ENCODE peak calls at places on chromosome 1, in five cellular contexts. V, P, C, L and X are unnamed samples.
A peak's percentile ranks its signal among the peaks of the same experiment; 100 is the strongest.

GRCh38 chr1:236151739-236152424 is 9.5 kb downstream of the GPR137B start:
- DNase-seq in V (no peak), P (no peak), C (no peak), L (no peak), X (peak; percentile 4)

GRCh38 chr1:172637522-172637921 is 21.4 kb upstream of the FASLG start:
- DNase-seq in V (no peak), P (peak; percentile 75), C (no peak), L (no peak), X (no peak)

GRCh38 chr1:101022294-101022693 is 3.3 kb downstream of the DPH5 start:
- DNase-seq in V (no peak), P (no peak), C (peak; percentile 36), L (no peak), X (no peak)

GRCh38 chr1:182084487-182085316 is 23.2 kb upstream of the ZNF648 start:
- DNase-seq in V (peak; percentile 66), P (peak; percentile 76), C (peak; percentile 19), L (peak; percentile 92), X (peak; percentile 90)

GRCh38 chr1:31931241-31932225 is 6.6 kb downstream of the PTP4A2 start:
- DNase-seq in V (no peak), P (peak; percentile 45), C (peak; percentile 7), L (no peak), X (no peak)

GRCh38 chr1:208036177-208036808 is 125.4 kb upstream of the CD34 start:
- DNase-seq in V (no peak), P (peak; percentile 39), C (no peak), L (no peak), X (no peak)

GRCh38 chr1:9294440-9294773 is 1.7 kb downstream of the SPSB1 start:
- DNase-seq in V (no peak), P (peak; percentile 73), C (no peak), L (peak; percentile 33), X (no peak)

GRCh38 chr1:241640867-241641542 is 836 bp upstream of the CHML start:
- DNase-seq in V (no peak), P (no peak), C (no peak), L (no peak), X (no peak)

GRCh38 chr1:117339866-117340357 is 27.3 kb upstream of the MAN1A2 start:
- DNase-seq in V (no peak), P (peak; percentile 17), C (no peak), L (no peak), X (no peak)

GRCh38 chr1:81802601-81803422 is 2.1 kb downstream of the ADGRL2 start:
- DNase-seq in V (peak; percentile 23), P (peak; percentile 62), C (peak; percentile 22), L (no peak), X (peak; percentile 79)

GRCh38 chr1:240004086-240004749 is 87.5 kb upstream of the FMN2 start:
- DNase-seq in V (no peak), P (peak; percentile 25), C (no peak), L (no peak), X (no peak)

GRCh38 chr1:218463194-218464156 is 118.3 kb downstream of the TGFB2 start:
- DNase-seq in V (no peak), P (peak; percentile 55), C (no peak), L (no peak), X (peak; percentile 87)

GRCh38 chr1:209435654-209436566 is 147.6 kb upstream of the CAMK1G start:
- DNase-seq in V (peak; percentile 69), P (peak; percentile 72), C (peak; percentile 34), L (no peak), X (peak; percentile 69)

GRCh38 chr1:226078336-226078735 is 15.8 kb downstream of the H3-3A start:
- DNase-seq in V (no peak), P (no peak), C (no peak), L (no peak), X (no peak)

GRCh38 chr1:38097256-38097655 is 50.7 kb upstream of the POU3F1 start:
- DNase-seq in V (peak; percentile 73), P (no peak), C (no peak), L (no peak), X (no peak)

GRCh38 chr1:89850844-89851410 is 30.1 kb downstream of the LRRC8D start:
- DNase-seq in V (no peak), P (no peak), C (no peak), L (no peak), X (no peak)

GRCh38 chr1:114152211-114153050 is 1.2 kb downstream of the SYT6 start:
- DNase-seq in V (peak; percentile 39), P (peak; percentile 25), C (peak; percentile 26), L (no peak), X (peak; percentile 66)